ENCODE peak calls at places on chromosomes 16 and 17, in four cellular contexts. Y, X, Q and D are unnamed samples.

GRCh38 chr16:67528222-67528869 is at the start of gene RIPOR1:
- DNase-seq in Y (no peak), Q (peak; percentile 42), X (peak; percentile 74), D (peak; percentile 76)

GRCh38 chr17:41026668-41027471 is at the start of gene KRTAP1-5:
- DNase-seq in X (no peak), Y (no peak), Q (no peak), D (peak; percentile 39)

GRCh38 chr17:47200325-47200663 is 8.9 kb upstream of the MYL4 start:
- DNase-seq in Y (no peak), Q (no peak), X (no peak), D (no peak)

GRCh38 chr17:63881935-63882601 is at the start of gene GH2:
- DNase-seq in Q (peak; percentile 65), X (peak; percentile 24), Y (peak; percentile 49), D (peak; percentile 69)

GRCh38 chr17:17523714-17524075 is 27.5 kb upstream of the RASD1 start:
- DNase-seq in Y (no peak), X (no peak), Q (no peak), D (no peak)

GRCh38 chr17:6427284-6427781 is 7.6 kb downstream of the AIPL1 start:
- DNase-seq in Y (no peak), X (no peak), Q (no peak), D (no peak)

GRCh38 chr16:55913717-55914116 is 38.5 kb upstream of the CES5A start:
- DNase-seq in X (no peak), Q (no peak), Y (no peak), D (no peak)

GRCh38 chr16:72173997-72174396 is 2.0 kb upstream of the PMFBP1 start:
- DNase-seq in X (no peak), Q (no peak), Y (no peak), D (no peak)

GRCh38 chr17:6420173-6420641 is 14.7 kb downstream of the AIPL1 start:
- DNase-seq in Q (peak; percentile 44), Y (no peak), X (no peak), D (no peak)

GRCh38 chr16:58000706-58001676 is at the start of gene USB1:
- DNase-seq in Q (peak; percentile 91), Y (peak; percentile 86), X (peak; percentile 86), D (peak; percentile 87)

GRCh38 chr17:74452841-74453661 is 13.4 kb upstream of the CD300A start:
- DNase-seq in Y (no peak), X (no peak), Q (no peak), D (peak; percentile 32)

GRCh38 chr17:19248149-19248922 is 11.2 kb downstream of the EPN2 start:
- DNase-seq in Q (no peak), X (no peak), Y (no peak), D (no peak)

GRCh38 chr16:85908444-85908843 is 9.5 kb downstream of the IRF8 start:
- DNase-seq in Y (no peak), X (no peak), Q (no peak), D (no peak)

GRCh38 chr17:54736573-54736972 is 164.1 kb upstream of the TOM1L1 start:
- DNase-seq in Q (no peak), Y (no peak), X (no peak), D (no peak)

GRCh38 chr16:4699030-4699556 is 5.7 kb downstream of the NUDT16L1 start:
- DNase-seq in X (no peak), Q (no peak), Y (no peak), D (no peak)

GRCh38 chr17:45289316-45290268 is 27.2 kb downstream of the MAP3K14 start:
- DNase-seq in Q (no peak), X (no peak), Y (no peak), D (peak; percentile 50)

GRCh38 chr17:45287526-45288264 is 25.8 kb upstream of the SPATA32 start:
- DNase-seq in Y (no peak), X (no peak), Q (no peak), D (peak; percentile 49)

GRCh38 chr17:45290269-45290765 is 26.5 kb downstream of the MAP3K14 start:
- DNase-seq in Q (no peak), X (no peak), Y (no peak), D (no peak)

GRCh38 chr17:45291170-45291805 is 25.5 kb downstream of the MAP3K14 start:
- DNase-seq in Y (no peak), X (no peak), Q (no peak), D (no peak)

GRCh38 chr17:45288825-45289224 is 26.9 kb upstream of the SPATA32 start:
- DNase-seq in X (peak; percentile 55), Q (no peak), Y (no peak), D (peak; percentile 66)
- H3K4me1 ChIP-seq in X (peaks cover 87% of the 10 kb centered on the region), Q (peaks cover 59% of the 10 kb centered on the region), Y (peaks cover 27% of the 10 kb centered on the region), D (peaks cover 69% of the 10 kb centered on the region)

GRCh38 chr16:89923640-89924297 is 627 bp downstream of the TUBB3 start:
- DNase-seq in Y (no peak), X (no peak), Q (no peak), D (no peak)

GRCh38 chr16:89924298-89924924 is 1.3 kb downstream of the TUBB3 start:
- DNase-seq in Y (no peak), Q (peak; percentile 58), X (no peak), D (no peak)

GRCh38 chr16:89922477-89922883 is 662 bp upstream of the TUBB3 start:
- DNase-seq in Y (peak; percentile 72), Q (peak; percentile 93), X (peak; percentile 80), D (peak; percentile 52)

GRCh38 chr16:89921699-89922476 is 1.3 kb upstream of the TUBB3 start:
- DNase-seq in Q (peak; percentile 90), Y (peak; percentile 73), X (peak; percentile 82), D (peak; percentile 46)

GRCh38 chr16:89922884-89923639 is at the start of gene TUBB3:
- DNase-seq in Y (peak; percentile 46), Q (peak; percentile 80), X (peak; percentile 58), D (peak; percentile 44)
- TF ChIP-seq CTCF in Y (no peak), Q (no peak), X (no peak), D (no peak)

GRCh38 chr17:81415681-81416080 is 20.4 kb downstream of the BAHCC1 start:
- DNase-seq in Y (no peak), X (no peak), Q (no peak), D (no peak)

GRCh38 chr17:81414751-81415516 is 19.7 kb downstream of the BAHCC1 start:
- DNase-seq in X (no peak), Y (no peak), Q (no peak), D (no peak)

GRCh38 chr17:81411305-81411704 is 16.0 kb downstream of the BAHCC1 start:
- DNase-seq in X (no peak), Q (no peak), Y (no peak), D (no peak)

GRCh38 chr17:81412490-81413093 is 17.3 kb downstream of the BAHCC1 start:
- DNase-seq in Q (no peak), Y (no peak), X (peak; percentile 65), D (no peak)

GRCh38 chr17:81413497-81414135 is 18.4 kb downstream of the BAHCC1 start:
- DNase-seq in X (no peak), Q (no peak), Y (no peak), D (no peak)
- H3K4me3 ChIP-seq in X (no peak overlapping the region), Q (no peak overlapping the region), Y (no peak overlapping the region), D (no peak overlapping the region)

GRCh38 chr16:66427036-66427446 is at the start of gene BEAN1:
- DNase-seq in Y (no peak), X (no peak), Q (no peak), D (peak; percentile 36)

GRCh38 chr16:66427871-66428681 is 981 bp downstream of the BEAN1 start:
- DNase-seq in X (no peak), Y (no peak), Q (no peak), D (no peak)

GRCh38 chr16:66428682-66429251 is 1.7 kb downstream of the BEAN1 start:
- DNase-seq in Y (no peak), Q (no peak), X (no peak), D (no peak)

GRCh38 chr16:66426112-66427035 is 721 bp upstream of the BEAN1 start:
- DNase-seq in X (no peak), Y (no peak), Q (no peak), D (no peak)

DNA sequence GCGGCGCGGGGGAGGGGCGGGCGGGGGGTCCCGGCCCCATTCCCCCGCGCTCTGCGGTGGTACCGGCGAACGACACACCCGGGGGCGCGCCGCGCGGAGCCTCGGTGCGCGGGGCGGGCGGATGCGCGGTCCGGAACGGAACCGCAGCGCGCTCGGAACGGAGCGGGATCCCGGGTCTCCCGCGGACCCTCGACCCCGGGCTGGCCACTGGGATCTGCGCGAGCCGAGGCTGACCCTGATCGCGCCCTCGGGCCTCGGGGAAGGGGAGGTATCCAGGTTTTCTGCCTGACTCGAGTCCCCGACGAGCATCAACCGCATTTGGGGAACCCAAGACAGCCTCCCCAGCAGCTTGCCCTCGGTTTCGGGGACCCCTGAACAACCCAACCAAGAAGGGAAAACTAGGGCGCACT is 361 bp downstream of the BEAN1 start:
- DNase-seq in X (no peak), Y (no peak), Q (no peak), D (no peak)
- H3K4me1 ChIP-seq in X (peaks cover 24% of the 10 kb centered on the region), Y (peaks cover 13% of the 10 kb centered on the region), Q (peaks cover 6% of the 10 kb centered on the region), D (peaks cover 16% of the 10 kb centered on the region)

GRCh38 chr17:69357701-69358100 is 30.8 kb upstream of the ABCA5 start:
- DNase-seq in X (no peak), Y (no peak), Q (peak; percentile 21), D (no peak)
- TF ChIP-seq CTCF in X (no peak), Y (no peak), Q (no peak), D (no peak)

GRCh38 chr16:79089735-79090284 is 510.7 kb downstream of the MAF start:
- DNase-seq in X (peak; percentile 21), Y (no peak), Q (no peak), D (peak; percentile 38)
- H3K4me3 ChIP-seq in X (no peak overlapping the region), Y (no peak overlapping the region), Q (no peak overlapping the region), D (no peak overlapping the region)

GRCh38 chr17:42275527-42276358 is 448 bp downstream of the STAT5B start:
- DNase-seq in X (no peak), Q (no peak), Y (no peak), D (no peak)

GRCh38 chr17:42272576-42272975 is 3.6 kb downstream of the STAT5B start:
- DNase-seq in Y (no peak), Q (no peak), X (no peak), D (no peak)

GRCh38 chr17:42274812-42275526 is 1.2 kb downstream of the STAT5B start:
- DNase-seq in X (no peak), Y (no peak), Q (no peak), D (no peak)

GRCh38 chr17:42273474-42274272 is 2.5 kb downstream of the STAT5B start:
- DNase-seq in Y (no peak), Q (no peak), X (no peak), D (no peak)

GRCh38 chr17:42274273-42274542 is 2.0 kb downstream of the STAT5B start:
- DNase-seq in X (no peak), Q (no peak), Y (no peak), D (no peak)
- H3K4me1 ChIP-seq in X (peaks cover 35% of the 10 kb centered on the region), Q (peaks cover 46% of the 10 kb centered on the region), Y (no peaks in the 10 kb centered on the region), D (peaks cover 25% of the 10 kb centered on the region)

DNA sequence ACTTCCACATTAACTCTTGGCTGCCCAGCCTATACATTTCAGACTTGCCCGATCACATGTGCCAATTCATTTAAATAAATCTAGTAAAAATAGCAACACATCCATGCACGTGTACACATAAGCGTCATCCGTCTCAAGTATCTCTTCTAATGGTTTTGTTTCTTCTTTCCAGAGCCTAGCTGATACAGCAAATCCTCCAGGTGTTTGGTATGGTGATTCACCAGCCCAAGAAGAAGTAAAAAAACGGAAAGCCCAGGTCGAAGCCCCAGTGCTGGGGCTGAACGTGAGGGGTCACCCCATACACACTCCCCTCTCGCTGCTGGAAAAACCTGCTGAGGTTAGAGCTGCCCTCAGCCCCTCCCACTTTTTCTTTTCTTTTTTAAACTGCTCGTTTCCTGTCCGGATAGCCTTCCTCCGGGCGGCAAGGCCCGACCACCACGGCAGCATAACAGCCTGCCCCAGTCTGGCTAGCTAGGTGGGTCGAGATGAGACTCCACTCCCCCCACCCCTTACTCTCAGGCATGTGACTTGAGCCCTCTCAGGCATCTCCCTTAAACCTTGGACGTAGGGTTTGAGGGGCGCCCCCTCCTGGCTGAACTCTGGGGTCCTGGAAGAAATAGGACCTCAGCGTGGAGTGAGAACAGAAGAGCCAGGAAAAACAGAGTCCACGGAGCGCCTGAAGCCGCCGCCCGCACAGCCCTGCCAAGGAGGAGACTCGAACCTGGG is 13.9 kb upstream of the OR1F1 start:
- DNase-seq in Y (no peak), Q (peak; percentile 85), X (no peak), D (no peak)
- TF ChIP-seq CTCF in Y (no peak), Q (peak; percentile 61), X (no peak), D (no peak)